ENCODE peak calls at places on chromosomes 13 and 19, in five cellular contexts. F is heart right ventricle; K is PC-9; W is suprapubic skin; I is CD4-positive, CD25-positive, alpha-beta regulatory T cell. N is an unnamed sample.
A peak's percentile ranks its signal among the peaks of the same experiment; 100 is the strongest.

GRCh38 chr13:66565261-66565660 is 664.9 kb downstream of the PCDH9 start:
- DNase-seq in K (no peak), I (no peak), F (no peak), W (no peak), N (no peak)

GRCh38 chr13:39417643-39418042 is 185.3 kb downstream of the LHFPL6 start:
- DNase-seq in K (peak; percentile 15), W (no peak), F (no peak), I (no peak), N (no peak)

GRCh38 chr13:24168392-24168750 is 7.9 kb downstream of the SPATA13 start:
- DNase-seq in I (no peak), W (no peak), K (no peak), F (no peak), N (no peak)

GRCh38 chr13:95038949-95039348 is 262.3 kb downstream of the ABCC4 start:
- DNase-seq in F (no peak), I (no peak), W (no peak), K (no peak), N (no peak)

GRCh38 chr13:67574320-67575233 is 344.4 kb upstream of the PCDH9 start:
- DNase-seq in K (peak; percentile 57), F (no peak), I (no peak), W (no peak), N (no peak)

GRCh38 chr13:77143325-77143907 is 116.5 kb upstream of the FBXL3 start:
- DNase-seq in K (peak; percentile 94), I (no peak), F (no peak), W (no peak), N (no peak)

GRCh38 chr19:13229246-13229645 is 79.0 kb downstream of the IER2 start:
- DNase-seq in F (no peak), K (no peak), I (no peak), W (no peak), N (no peak)

GRCh38 chr19:30174357-30174645 is 197.9 kb upstream of the ZNF536 start:
- DNase-seq in K (no peak), W (no peak), F (no peak), I (no peak), N (peak; percentile 54)

GRCh38 chr19:49890349-49891311 is 6.1 kb downstream of the IL4I1 start:
- DNase-seq in W (peak; percentile 76), K (peak; percentile 35), F (no peak), I (peak; percentile 66), N (peak; percentile 45)

GRCh38 chr13:25928941-25929505 is 122.8 kb downstream of the SHISA2 start:
- DNase-seq in W (no peak), K (no peak), F (no peak), I (no peak), N (no peak)

GRCh38 chr13:48110132-48110868 is 15.4 kb upstream of the MED4 start:
- DNase-seq in I (no peak), F (no peak), K (no peak), W (no peak), N (no peak)

GRCh38 chr19:10292206-10292788 is 2.5 kb downstream of the ICAM5 start:
- DNase-seq in W (peak; percentile 89), K (no peak), F (peak; percentile 66), I (peak; percentile 64), N (peak; percentile 71)

GRCh38 chr13:42272115-42272756 is at the start of gene AKAP11:
- DNase-seq in F (peak; percentile 36), W (peak; percentile 73), I (no peak), K (no peak), N (peak; percentile 33)

GRCh38 chr19:4557971-4558941 is 1.2 kb downstream of the SEMA6B start:
- DNase-seq in I (peak; percentile 21), K (no peak), F (no peak), W (no peak), N (peak; percentile 61)

GRCh38 chr13:105107781-105108180 is 1427.7 kb downstream of the EFNB2 start:
- DNase-seq in W (no peak), K (no peak), I (no peak), F (no peak), N (no peak)

GRCh38 chr19:40542197-40542859 is 34.3 kb upstream of the SHKBP1 start:
- DNase-seq in F (peak; percentile 76), W (no peak), K (no peak), I (no peak), N (peak; percentile 75)

GRCh38 chr19:13015361-13016231 is 20.3 kb downstream of the NFIX start:
- DNase-seq in K (no peak), F (no peak), W (no peak), I (no peak), N (no peak)

GRCh38 chr13:28012896-28013295 is 24.4 kb upstream of the URAD start:
- DNase-seq in I (no peak), W (no peak), K (no peak), F (no peak), N (no peak)

GRCh38 chr13:50672025-50672424 is 171.5 kb downstream of the DLEU7 start:
- DNase-seq in F (no peak), I (no peak), W (no peak), K (peak; percentile 84), N (peak; percentile 76)

GRCh38 chr13:40271931-40272775 is 394.3 kb downstream of the FOXO1 start:
- DNase-seq in W (peak; percentile 87), F (peak; percentile 45), K (peak; percentile 82), I (no peak), N (peak; percentile 77)

GRCh38 chr13:67192751-67193150 is 37.4 kb downstream of the PCDH9 start:
- DNase-seq in F (no peak), K (no peak), W (no peak), I (no peak), N (no peak)

GRCh38 chr13:114007566-114007965 is 33.7 kb upstream of the C13orf46 start:
- DNase-seq in F (no peak), W (peak; percentile 34), I (no peak), K (no peak), N (no peak)

GRCh38 chr19:31319465-31319864 is 29.8 kb downstream of the TSHZ3 start:
- DNase-seq in I (no peak), F (no peak), K (no peak), W (no peak), N (no peak)

GRCh38 chr19:55711719-55712118 is 26.5 kb downstream of the NLRP9 start:
- DNase-seq in I (no peak), W (no peak), K (no peak), F (no peak), N (no peak)

GRCh38 chr19:4730740-4731171 is 7.1 kb upstream of the DPP9 start:
- DNase-seq in F (no peak), K (no peak), I (peak; percentile 49), W (no peak), N (peak; percentile 22)

GRCh38 chr19:4338441-4339350 is at the start of gene STAP2:
- DNase-seq in I (no peak), F (no peak), W (peak; percentile 76), K (peak; percentile 70), N (peak; percentile 85)

GRCh38 chr19:47158879-47159509 is 28.4 kb downstream of the SAE1 start:
- DNase-seq in K (peak; percentile 49), I (peak; percentile 24), F (no peak), W (no peak), N (no peak)

GRCh38 chr13:112714772-112715569 is 25.1 kb downstream of the ATP11A start:
- DNase-seq in I (no peak), W (peak; percentile 55), F (no peak), K (no peak), N (no peak)

GRCh38 chr19:34519602-34520001 is 38.0 kb downstream of the WTIP start:
- DNase-seq in K (no peak), W (no peak), F (no peak), I (no peak), N (no peak)

GRCh38 chr13:103188688-103189326 is 122.6 kb upstream of the SLC10A2 start:
- DNase-seq in K (peak; percentile 46), W (no peak), F (no peak), I (no peak), N (no peak)

GRCh38 chr13:46405457-46405856 is 18.4 kb upstream of the RUBCNL start:
- DNase-seq in I (no peak), W (no peak), K (no peak), F (no peak), N (no peak)

GRCh38 chr19:8148410-8149231 is 771 bp downstream of the FBN3 start:
- DNase-seq in K (no peak), F (no peak), I (no peak), W (no peak), N (peak; percentile 44)
- H3K4me1 ChIP-seq in K (peaks cover 21% of the 10 kb centered on the region), F (peaks cover 8% of the 10 kb centered on the region), I (peaks cover 8% of the 10 kb centered on the region), W (peaks cover 16% of the 10 kb centered on the region), N (peaks cover 20% of the 10 kb centered on the region)

GRCh38 chr19:18264428-18264827 is 9.8 kb downstream of the IQCN start:
- DNase-seq in W (no peak), I (no peak), K (no peak), F (no peak), N (no peak)
- H3K4me1 ChIP-seq in W (peaks cover 3% of the 10 kb centered on the region), I (no peaks in the 10 kb centered on the region), K (no peaks in the 10 kb centered on the region), F (no peaks in the 10 kb centered on the region), N (no peaks in the 10 kb centered on the region)

DNA sequence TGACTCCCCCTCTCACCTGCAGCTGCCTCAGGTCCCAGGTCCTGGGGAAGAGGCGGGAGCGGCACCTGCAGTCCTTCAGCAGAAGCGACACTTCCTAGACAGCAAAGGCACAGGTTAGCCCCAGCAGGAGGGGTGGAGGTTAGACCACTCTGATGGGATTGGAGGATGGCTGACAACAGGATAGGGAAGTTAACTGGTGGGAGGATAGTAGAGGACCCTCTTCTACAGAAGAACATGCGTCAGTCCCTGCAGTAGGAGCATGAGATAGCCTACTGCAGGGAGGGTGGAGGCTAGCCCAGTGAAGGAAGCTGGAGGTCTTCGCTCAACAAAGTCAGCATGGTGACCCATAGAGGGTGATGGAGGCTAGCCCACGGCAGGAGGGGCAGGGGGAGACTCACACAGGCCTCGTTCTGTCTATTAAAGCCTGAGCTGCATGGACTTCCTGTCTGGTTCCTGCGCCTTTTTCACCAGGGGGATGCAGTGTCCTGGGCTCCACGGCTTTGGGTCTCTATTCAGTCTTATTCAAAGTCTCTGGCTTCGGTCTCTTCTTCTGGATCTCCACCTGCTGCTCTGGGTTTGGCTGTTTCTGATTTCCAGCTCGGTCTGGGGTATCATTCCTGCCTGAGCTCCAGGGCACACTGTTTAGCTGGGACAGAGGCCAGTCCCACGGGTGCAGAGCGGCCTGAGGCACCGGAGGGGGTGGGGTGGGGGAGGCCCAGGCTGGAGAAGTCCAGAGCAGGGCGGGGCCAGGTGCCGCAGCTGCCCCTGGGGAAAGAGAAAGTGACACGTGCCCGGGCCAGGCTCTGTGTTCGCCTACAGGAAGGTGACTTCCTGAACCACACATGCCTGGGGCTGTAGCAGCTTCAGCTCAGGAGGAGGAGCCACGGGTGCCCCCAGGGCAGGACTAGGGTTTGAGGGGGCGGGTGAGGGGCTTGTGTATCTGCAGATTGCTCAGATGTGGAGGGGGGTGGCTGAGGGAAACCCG is 7.3 kb downstream of the IFNL3 start:
- DNase-seq in W (no peak), I (no peak), F (no peak), K (peak; percentile 73), N (peak; percentile 92)
- H3K4me1 ChIP-seq in W (peaks cover 5% of the 10 kb centered on the region), I (peaks cover 10% of the 10 kb centered on the region), F (no peaks in the 10 kb centered on the region), K (peaks cover 11% of the 10 kb centered on the region), N (peaks cover 15% of the 10 kb centered on the region)

GRCh38 chr19:45408830-45409593 is 2.6 kb downstream of the POLR1G start:
- DNase-seq in K (no peak), W (no peak), I (no peak), F (no peak), N (no peak)

GRCh38 chr19:45408121-45408520 is 1.7 kb downstream of the POLR1G start:
- DNase-seq in F (no peak), K (no peak), I (no peak), W (no peak), N (no peak)

GRCh38 chr19:45406165-45406956 is at the start of gene POLR1G:
- DNase-seq in K (peak; percentile 83), F (peak; percentile 78), W (peak; percentile 88), I (peak; percentile 66), N (peak; percentile 83)

GRCh38 chr19:45405435-45406164 is 731 bp upstream of the PPP1R13L start:
- DNase-seq in I (peak; percentile 80), K (peak; percentile 90), F (peak; percentile 94), W (peak; percentile 96), N (peak; percentile 91)

GRCh38 chr19:45406957-45407375 is 522 bp downstream of the POLR1G start:
- DNase-seq in W (no peak), I (no peak), F (no peak), K (no peak), N (no peak)
- H3K4me1 ChIP-seq in W (peaks cover 52% of the 10 kb centered on the region), I (peaks cover 37% of the 10 kb centered on the region), F (peaks cover 49% of the 10 kb centered on the region), K (peaks cover 18% of the 10 kb centered on the region), N (peaks cover 44% of the 10 kb centered on the region)

N was measured in body of pancreas.